ENCODE peak calls at places on chromosomes 7 and 10, in seven cellular contexts. H is GM23248; W is small intestine; B is bronchial epithelial cell; M is right lobe of liver; N is CD8-positive, alpha-beta T cell; I is heart right ventricle. Q is an unnamed sample.

GRCh38 chr7:64294701-64295420 is 18.9 kb upstream of the ZNF736 start:
- DNase-seq in W (no peak), M (no peak), N (no peak), I (no peak), H (no peak), B (no peak), Q (no peak)

GRCh38 chr7:11298220-11298619 is 324.5 kb downstream of the PHF14 start:
- DNase-seq in N (no peak), I (no peak), B (no peak), M (no peak), H (no peak), W (no peak), Q (no peak)

GRCh38 chr10:117449636-117450035 is 74.4 kb upstream of the PDZD8 start:
- DNase-seq in N (no peak), M (no peak), W (peak; percentile 22), B (no peak), H (peak; percentile 40), I (no peak), Q (peak; percentile 70)

GRCh38 chr10:14374745-14375445 is 44.2 kb upstream of the FRMD4A start:
- DNase-seq in W (no peak), H (no peak), B (no peak), I (no peak), M (no peak), N (no peak), Q (no peak)

GRCh38 chr7:95190515-95190914 is 133.8 kb downstream of the PON1 start:
- DNase-seq in B (no peak), W (no peak), M (no peak), N (no peak), H (peak; percentile 6), I (no peak), Q (peak; percentile 2)

GRCh38 chr10:60810437-60811182 is 32.3 kb downstream of the CDK1 start:
- DNase-seq in H (peak; percentile 70), M (no peak), I (peak; percentile 33), N (no peak), W (no peak), B (peak; percentile 49), Q (no peak)

GRCh38 chr7:137606061-137606674 is 240.6 kb downstream of the DGKI start:
- DNase-seq in B (peak; percentile 58), H (peak; percentile 64), I (no peak), N (no peak), W (peak; percentile 25), M (no peak), Q (no peak)

GRCh38 chr10:132504501-132505272 is 32.9 kb upstream of the INPP5A start:
- DNase-seq in B (no peak), H (no peak), W (no peak), M (no peak), N (no peak), I (no peak), Q (no peak)

GRCh38 chr7:121328508-121329459 is at the start of gene WNT16:
- DNase-seq in N (no peak), M (no peak), W (no peak), B (no peak), I (no peak), H (peak; percentile 26), Q (peak; percentile 91)

GRCh38 chr10:79182763-79183467 is 114.1 kb downstream of the ZMIZ1 start:
- DNase-seq in N (no peak), H (peak; percentile 31), B (no peak), M (no peak), W (peak; percentile 86), I (no peak), Q (no peak)

GRCh38 chr7:146131701-146132100 is 15.1 kb downstream of the CNTNAP2 start:
- DNase-seq in H (no peak), I (no peak), W (no peak), N (no peak), M (no peak), B (no peak), Q (no peak)

GRCh38 chr10:78458983-78459638 is 425.4 kb downstream of the RPS24 start:
- DNase-seq in I (no peak), W (peak; percentile 43), B (peak; percentile 81), M (no peak), N (no peak), H (peak; percentile 61), Q (no peak)

DNA sequence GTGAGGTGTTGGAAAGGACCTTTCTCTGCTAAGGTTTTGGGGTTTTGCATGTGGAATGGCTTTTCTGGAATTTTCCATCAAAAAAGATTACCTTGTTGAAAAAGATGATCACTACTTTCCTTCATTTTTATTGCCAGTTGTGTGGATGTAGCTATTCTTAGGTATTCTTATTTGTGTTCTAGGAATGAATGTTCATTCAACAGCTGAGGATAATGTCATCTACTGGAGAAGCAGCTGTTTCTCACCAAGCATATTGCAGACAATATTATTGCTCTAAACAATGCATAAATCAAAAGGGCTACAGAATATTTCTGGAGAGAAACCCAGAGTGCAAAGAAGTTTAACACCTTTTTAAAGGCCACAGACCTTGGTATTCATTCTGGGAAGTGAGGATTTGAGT is 145.6 kb upstream of the CALCR start:
- DNase-seq in I (no peak), N (no peak), B (no peak), W (no peak), H (no peak), M (no peak), Q (no peak)
- H3K4me3 ChIP-seq in I (no peak overlapping the region), N (no peak overlapping the region), B (no peak overlapping the region), W (no peak overlapping the region), H (no peak overlapping the region), M (no peak overlapping the region), Q (no peak overlapping the region)

GRCh38 chr10:6713716-6714115 is 133.6 kb upstream of the PRKCQ start:
- DNase-seq in B (no peak), N (no peak), I (no peak), H (peak; percentile 25), W (no peak), M (no peak), Q (no peak)
- H3K27me3 ChIP-seq in B (no peaks in the 10 kb centered on the region), N (peaks cover 4% of the 10 kb centered on the region), I (peaks cover 31% of the 10 kb centered on the region), H (peaks cover 6% of the 10 kb centered on the region), W (peaks cover 3% of the 10 kb centered on the region), M (no peaks in the 10 kb centered on the region), Q (no peaks in the 10 kb centered on the region)

GRCh38 chr10:8045728-8046494 is 8.6 kb upstream of the GATA3 start:
- DNase-seq in M (no peak), W (no peak), H (no peak), I (no peak), N (no peak), B (no peak), Q (peak; percentile 62)
- H3K4me3 ChIP-seq in M (no peak overlapping the region), W (no peak overlapping the region), H (peak overlapping the region; percentile 42), I (peak overlapping the region; percentile 35), N (no peak overlapping the region), B (no peak overlapping the region), Q (no peak overlapping the region)

GRCh38 chr7:91443862-91444261 is 179.6 kb downstream of the FZD1 start:
- DNase-seq in I (no peak), B (no peak), M (no peak), N (no peak), H (no peak), W (no peak), Q (no peak)
- H3K27me3 ChIP-seq in I (no peaks in the 10 kb centered on the region), B (no peaks in the 10 kb centered on the region), M (no peaks in the 10 kb centered on the region), N (no peaks in the 10 kb centered on the region), H (no peaks in the 10 kb centered on the region), W (no peaks in the 10 kb centered on the region), Q (no peaks in the 10 kb centered on the region)

GRCh38 chr10:114489521-114490310 is 85.4 kb upstream of the AFAP1L2 start:
- DNase-seq in M (no peak), N (no peak), W (no peak), H (no peak), B (no peak), I (no peak), Q (peak; percentile 54)
- H3K4me3 ChIP-seq in M (no peak overlapping the region), N (no peak overlapping the region), W (no peak overlapping the region), H (no peak overlapping the region), B (no peak overlapping the region), I (no peak overlapping the region), Q (no peak overlapping the region)

GRCh38 chr7:155493744-155494538 is 36.0 kb downstream of the EN2 start:
- DNase-seq in N (peak; percentile 31), M (no peak), I (no peak), W (no peak), B (no peak), H (no peak), Q (no peak)

GRCh38 chr7:155494551-155494950 is 36.6 kb downstream of the EN2 start:
- DNase-seq in I (no peak), B (no peak), M (no peak), H (no peak), N (peak; percentile 42), W (no peak), Q (no peak)

GRCh38 chr7:155497149-155497901 is 39.4 kb downstream of the EN2 start:
- DNase-seq in W (peak; percentile 9), N (no peak), H (no peak), B (no peak), I (no peak), M (no peak), Q (peak; percentile 68)

GRCh38 chr7:155495440-155496248 is 37.7 kb downstream of the EN2 start:
- DNase-seq in W (no peak), I (no peak), N (peak; percentile 36), B (no peak), M (no peak), H (no peak), Q (peak; percentile 56)

GRCh38 chr7:155496267-155497005 is 38.5 kb downstream of the EN2 start:
- DNase-seq in B (no peak), I (no peak), N (no peak), M (no peak), H (no peak), W (peak; percentile 63), Q (peak; percentile 56)
- H3K27me3 ChIP-seq in B (peaks cover 2% of the 10 kb centered on the region), I (peaks cover 93% of the 10 kb centered on the region), N (no peaks in the 10 kb centered on the region), M (no peaks in the 10 kb centered on the region), H (peaks cover 23% of the 10 kb centered on the region), W (peaks cover 16% of the 10 kb centered on the region), Q (peaks cover 35% of the 10 kb centered on the region)

GRCh38 chr10:30722956-30723355 is 93.4 kb upstream of the LYZL2 start:
- DNase-seq in N (no peak), W (no peak), H (no peak), I (no peak), B (no peak), M (no peak), Q (no peak)
- H3K4me3 ChIP-seq in N (no peak overlapping the region), W (no peak overlapping the region), H (no peak overlapping the region), I (no peak overlapping the region), B (no peak overlapping the region), M (no peak overlapping the region), Q (no peak overlapping the region)